ENCODE peak calls at places on chromosomes 2 and 18, in seven cellular contexts. One of them, this sample, is unnamed.

GRCh38 chr18:76914796-76915195 is 92.4 kb downstream of the ZNF236 start:
- DNase-seq in epithelial cell of esophagus: no peak
- DNase-seq in naive thymus-derived CD4-positive, alpha-beta T cell: no peak
- DNase-seq in cardiac fibroblast: no peak
- DNase-seq in K562: no peak
- DNase-seq in cardiac muscle cell: no peak
- DNase-seq in mammary epithelial cell: no peak
- DNase-seq in this sample: no peak

GRCh38 chr2:153940511-153940910 is 68.8 kb downstream of the GALNT13 start:
- DNase-seq in mammary epithelial cell: no peak
- DNase-seq in cardiac fibroblast: peak
- DNase-seq in cardiac muscle cell: peak
- DNase-seq in K562: no peak
- DNase-seq in epithelial cell of esophagus: no peak
- DNase-seq in naive thymus-derived CD4-positive, alpha-beta T cell: no peak
- DNase-seq in this sample: no peak

GRCh38 chr2:218027426-218028188 is 24.8 kb upstream of the TNS1 start:
- DNase-seq in cardiac muscle cell: no peak
- DNase-seq in mammary epithelial cell: no peak
- DNase-seq in cardiac fibroblast: no peak
- DNase-seq in epithelial cell of esophagus: no peak
- DNase-seq in K562: no peak
- DNase-seq in naive thymus-derived CD4-positive, alpha-beta T cell: no peak
- DNase-seq in this sample: no peak

GRCh38 chr2:203122317-203122998 is 107.8 kb downstream of the NBEAL1 start:
- DNase-seq in cardiac muscle cell: peak
- DNase-seq in cardiac fibroblast: peak
- DNase-seq in epithelial cell of esophagus: no peak
- DNase-seq in naive thymus-derived CD4-positive, alpha-beta T cell: no peak
- DNase-seq in K562: no peak
- DNase-seq in mammary epithelial cell: no peak
- DNase-seq in this sample: no peak

GRCh38 chr2:227782804-227783203 is 30.8 kb upstream of the CCL20 start:
- DNase-seq in cardiac fibroblast: no peak
- DNase-seq in K562: no peak
- DNase-seq in mammary epithelial cell: no peak
- DNase-seq in epithelial cell of esophagus: no peak
- DNase-seq in cardiac muscle cell: no peak
- DNase-seq in naive thymus-derived CD4-positive, alpha-beta T cell: no peak
- DNase-seq in this sample: no peak

GRCh38 chr2:10162586-10163497 is 40.3 kb downstream of the RRM2 start:
- DNase-seq in K562: peak
- DNase-seq in cardiac muscle cell: no peak
- DNase-seq in naive thymus-derived CD4-positive, alpha-beta T cell: no peak
- DNase-seq in cardiac fibroblast: no peak
- DNase-seq in mammary epithelial cell: no peak
- DNase-seq in epithelial cell of esophagus: no peak
- DNase-seq in this sample: no peak

GRCh38 chr2:120771111-120771555 is 35.5 kb downstream of the GLI2 start:
- DNase-seq in epithelial cell of esophagus: no peak
- DNase-seq in cardiac muscle cell: no peak
- DNase-seq in naive thymus-derived CD4-positive, alpha-beta T cell: no peak
- DNase-seq in cardiac fibroblast: no peak
- DNase-seq in K562: no peak
- DNase-seq in mammary epithelial cell: no peak
- DNase-seq in this sample: peak

GRCh38 chr18:45958027-45958426 is 9.1 kb downstream of the EPG5 start:
- DNase-seq in cardiac fibroblast: no peak
- DNase-seq in cardiac muscle cell: no peak
- DNase-seq in K562: no peak
- DNase-seq in epithelial cell of esophagus: no peak
- DNase-seq in naive thymus-derived CD4-positive, alpha-beta T cell: no peak
- DNase-seq in mammary epithelial cell: no peak
- DNase-seq in this sample: no peak

GRCh38 chr2:233421091-233421816 is 67.0 kb downstream of the DGKD start:
- DNase-seq in naive thymus-derived CD4-positive, alpha-beta T cell: no peak
- DNase-seq in cardiac muscle cell: no peak
- DNase-seq in K562: no peak
- DNase-seq in epithelial cell of esophagus: no peak
- DNase-seq in mammary epithelial cell: no peak
- DNase-seq in cardiac fibroblast: no peak
- DNase-seq in this sample: no peak

GRCh38 chr2:191009541-191010374 is 4.2 kb downstream of the STAT1 start:
- DNase-seq in epithelial cell of esophagus: peak
- DNase-seq in K562: no peak
- DNase-seq in mammary epithelial cell: no peak
- DNase-seq in cardiac muscle cell: no peak
- DNase-seq in cardiac fibroblast: no peak
- DNase-seq in naive thymus-derived CD4-positive, alpha-beta T cell: no peak
- DNase-seq in this sample: no peak

GRCh38 chr18:71077451-71077850 is 788.6 kb downstream of the SOCS6 start:
- DNase-seq in naive thymus-derived CD4-positive, alpha-beta T cell: no peak
- DNase-seq in cardiac fibroblast: no peak
- DNase-seq in K562: no peak
- DNase-seq in cardiac muscle cell: no peak
- DNase-seq in epithelial cell of esophagus: no peak
- DNase-seq in mammary epithelial cell: no peak
- DNase-seq in this sample: no peak

GRCh38 chr18:7303306-7303705 is 72.4 kb downstream of the LRRC30 start:
- DNase-seq in cardiac muscle cell: no peak
- DNase-seq in mammary epithelial cell: no peak
- DNase-seq in epithelial cell of esophagus: no peak
- DNase-seq in naive thymus-derived CD4-positive, alpha-beta T cell: no peak
- DNase-seq in K562: no peak
- DNase-seq in cardiac fibroblast: peak
- DNase-seq in this sample: no peak

GRCh38 chr2:236001854-236002253 is 166.3 kb downstream of the GBX2 start:
- DNase-seq in cardiac fibroblast: no peak
- DNase-seq in mammary epithelial cell: no peak
- DNase-seq in epithelial cell of esophagus: no peak
- DNase-seq in cardiac muscle cell: no peak
- DNase-seq in naive thymus-derived CD4-positive, alpha-beta T cell: no peak
- DNase-seq in K562: no peak
- DNase-seq in this sample: no peak

GRCh38 chr2:15616429-15616828 is 24.8 kb downstream of the DDX1 start:
- DNase-seq in naive thymus-derived CD4-positive, alpha-beta T cell: no peak
- DNase-seq in epithelial cell of esophagus: no peak
- DNase-seq in cardiac muscle cell: no peak
- DNase-seq in cardiac fibroblast: no peak
- DNase-seq in mammary epithelial cell: no peak
- DNase-seq in K562: no peak
- DNase-seq in this sample: no peak

GRCh38 chr18:55152801-55153200 is 193.5 kb upstream of the CCDC68 start:
- DNase-seq in naive thymus-derived CD4-positive, alpha-beta T cell: no peak
- DNase-seq in mammary epithelial cell: peak
- DNase-seq in cardiac fibroblast: peak
- DNase-seq in cardiac muscle cell: no peak
- DNase-seq in epithelial cell of esophagus: peak
- DNase-seq in K562: no peak
- DNase-seq in this sample: no peak

GRCh38 chr2:239857591-239857990 is 167.6 kb downstream of the NDUFA10 start:
- DNase-seq in cardiac muscle cell: no peak
- DNase-seq in K562: no peak
- DNase-seq in mammary epithelial cell: no peak
- DNase-seq in naive thymus-derived CD4-positive, alpha-beta T cell: no peak
- DNase-seq in cardiac fibroblast: no peak
- DNase-seq in epithelial cell of esophagus: no peak
- DNase-seq in this sample: no peak

GRCh38 chr2:17272170-17272569 is 246.1 kb downstream of the RAD51AP2 start:
- DNase-seq in mammary epithelial cell: peak
- DNase-seq in cardiac fibroblast: no peak
- DNase-seq in epithelial cell of esophagus: peak
- DNase-seq in K562: no peak
- DNase-seq in naive thymus-derived CD4-positive, alpha-beta T cell: no peak
- DNase-seq in cardiac muscle cell: no peak
- DNase-seq in this sample: no peak

GRCh38 chr2:21371499-21372003 is 247.8 kb downstream of the TDRD15 start:
- DNase-seq in cardiac fibroblast: no peak
- DNase-seq in naive thymus-derived CD4-positive, alpha-beta T cell: no peak
- DNase-seq in cardiac muscle cell: no peak
- DNase-seq in mammary epithelial cell: no peak
- DNase-seq in epithelial cell of esophagus: no peak
- DNase-seq in K562: no peak
- DNase-seq in this sample: no peak

GRCh38 chr2:143058795-143059194 is 70.4 kb upstream of the ARHGAP15 start:
- DNase-seq in mammary epithelial cell: no peak
- DNase-seq in naive thymus-derived CD4-positive, alpha-beta T cell: no peak
- DNase-seq in cardiac muscle cell: no peak
- DNase-seq in epithelial cell of esophagus: no peak
- DNase-seq in cardiac fibroblast: no peak
- DNase-seq in K562: no peak
- DNase-seq in this sample: no peak
- H3K4me3 ChIP-seq in mammary epithelial cell: no peak
- H3K4me3 ChIP-seq in naive thymus-derived CD4-positive, alpha-beta T cell: no peak
- H3K4me3 ChIP-seq in cardiac muscle cell: no peak
- H3K4me3 ChIP-seq in epithelial cell of esophagus: no peak
- H3K4me3 ChIP-seq in cardiac fibroblast: no peak
- H3K4me3 ChIP-seq in K562: no peak
- H3K4me3 ChIP-seq in this sample: no peak

GRCh38 chr2:55235724-55236538 is 3.4 kb downstream of the RPS27A start:
- DNase-seq in mammary epithelial cell: no peak
- DNase-seq in naive thymus-derived CD4-positive, alpha-beta T cell: no peak
- DNase-seq in cardiac fibroblast: no peak
- DNase-seq in K562: no peak
- DNase-seq in cardiac muscle cell: no peak
- DNase-seq in epithelial cell of esophagus: no peak
- DNase-seq in this sample: no peak
- H3K4me3 ChIP-seq in mammary epithelial cell: no peak
- H3K4me3 ChIP-seq in naive thymus-derived CD4-positive, alpha-beta T cell: no peak
- H3K4me3 ChIP-seq in cardiac fibroblast: no peak
- H3K4me3 ChIP-seq in K562: no peak
- H3K4me3 ChIP-seq in cardiac muscle cell: no peak
- H3K4me3 ChIP-seq in epithelial cell of esophagus: no peak
- H3K4me3 ChIP-seq in this sample: no peak

DNA sequence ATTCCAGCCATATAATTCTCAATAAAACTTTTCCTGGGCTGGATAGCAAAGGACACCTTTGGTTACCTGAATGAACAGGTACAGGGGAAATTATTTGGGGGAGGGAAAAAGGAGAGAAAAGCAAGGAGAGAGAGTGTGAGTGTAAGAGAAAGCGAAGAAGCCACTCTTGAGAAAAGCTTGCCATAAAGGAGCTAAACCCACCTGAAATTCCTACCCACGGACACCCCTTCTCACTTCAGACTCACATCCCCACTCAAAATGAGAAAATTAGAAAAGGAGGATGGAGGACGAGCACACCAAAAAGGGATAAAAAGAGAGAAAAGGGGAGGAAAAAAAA is 354 bp downstream of the ZEB2 start:
- DNase-seq in K562: no peak
- DNase-seq in mammary epithelial cell: no peak
- DNase-seq in epithelial cell of esophagus: no peak
- DNase-seq in naive thymus-derived CD4-positive, alpha-beta T cell: no peak
- DNase-seq in cardiac muscle cell: no peak
- DNase-seq in cardiac fibroblast: no peak
- DNase-seq in this sample: no peak
- H3K4me3 ChIP-seq in K562: peak
- H3K4me3 ChIP-seq in mammary epithelial cell: no peak
- H3K4me3 ChIP-seq in epithelial cell of esophagus: no peak
- H3K4me3 ChIP-seq in naive thymus-derived CD4-positive, alpha-beta T cell: peak
- H3K4me3 ChIP-seq in cardiac muscle cell: peak
- H3K4me3 ChIP-seq in cardiac fibroblast: peak
- H3K4me3 ChIP-seq in this sample: peak

GRCh38 chr2:231546014-231546413 is 15.8 kb upstream of the NMUR1 start:
- DNase-seq in cardiac fibroblast: no peak
- DNase-seq in naive thymus-derived CD4-positive, alpha-beta T cell: no peak
- DNase-seq in cardiac muscle cell: no peak
- DNase-seq in epithelial cell of esophagus: no peak
- DNase-seq in mammary epithelial cell: no peak
- DNase-seq in K562: no peak
- DNase-seq in this sample: no peak

GRCh38 chr2:231541605-231542509 is 11.6 kb upstream of the NMUR1 start:
- DNase-seq in naive thymus-derived CD4-positive, alpha-beta T cell: no peak
- DNase-seq in cardiac fibroblast: peak
- DNase-seq in mammary epithelial cell: no peak
- DNase-seq in K562: peak
- DNase-seq in epithelial cell of esophagus: no peak
- DNase-seq in cardiac muscle cell: no peak
- DNase-seq in this sample: no peak

GRCh38 chr2:231548752-231549151 is 18.5 kb upstream of the NMUR1 start:
- DNase-seq in mammary epithelial cell: no peak
- DNase-seq in naive thymus-derived CD4-positive, alpha-beta T cell: no peak
- DNase-seq in cardiac fibroblast: no peak
- DNase-seq in cardiac muscle cell: no peak
- DNase-seq in K562: no peak
- DNase-seq in epithelial cell of esophagus: no peak
- DNase-seq in this sample: no peak

GRCh38 chr2:231547315-231548110 is 17.3 kb upstream of the NMUR1 start:
- DNase-seq in K562: no peak
- DNase-seq in naive thymus-derived CD4-positive, alpha-beta T cell: no peak
- DNase-seq in cardiac muscle cell: no peak
- DNase-seq in mammary epithelial cell: no peak
- DNase-seq in epithelial cell of esophagus: no peak
- DNase-seq in cardiac fibroblast: no peak
- DNase-seq in this sample: no peak

DNA sequence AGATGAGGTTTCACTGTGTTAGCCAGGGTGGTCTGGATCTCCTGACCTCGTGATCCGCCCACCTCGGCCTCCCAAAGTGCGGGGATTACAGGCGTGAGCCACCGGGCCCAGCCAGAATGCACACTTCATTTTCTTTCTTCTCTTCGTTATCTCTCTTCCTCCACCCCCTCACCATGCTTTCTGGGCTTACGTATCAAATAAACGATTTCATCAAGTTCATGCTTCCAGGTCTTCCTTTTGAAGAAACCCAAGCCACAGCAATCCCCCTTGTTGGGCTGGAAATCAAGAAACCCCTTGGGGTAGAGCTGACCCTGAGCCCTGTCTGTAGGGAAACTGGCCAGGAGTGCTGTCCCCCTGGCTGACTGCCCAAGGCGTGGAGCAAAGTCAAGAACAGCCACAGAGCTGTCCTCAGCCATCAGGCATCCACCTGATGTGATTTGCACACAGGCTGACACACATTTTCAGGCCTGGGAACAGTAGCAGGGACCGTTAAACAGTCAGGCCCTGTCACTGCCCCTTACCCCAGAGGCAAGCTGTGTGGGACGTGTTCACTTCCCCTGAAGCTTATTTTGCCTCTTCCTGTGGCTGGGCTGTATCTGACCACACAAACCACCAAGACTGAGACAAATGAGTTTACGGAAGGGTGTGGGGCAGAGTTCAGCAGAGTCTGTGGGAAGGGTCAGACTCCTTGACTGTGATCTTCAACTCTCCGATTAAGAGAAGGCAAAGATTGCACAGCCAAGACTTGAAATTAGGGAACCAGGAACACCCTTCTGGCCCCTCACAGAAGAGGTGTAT is 15.1 kb upstream of the NMUR1 start:
- DNase-seq in mammary epithelial cell: peak
- DNase-seq in cardiac fibroblast: peak
- DNase-seq in epithelial cell of esophagus: no peak
- DNase-seq in cardiac muscle cell: no peak
- DNase-seq in K562: no peak
- DNase-seq in naive thymus-derived CD4-positive, alpha-beta T cell: no peak
- DNase-seq in this sample: no peak
- H3K4me3 ChIP-seq in mammary epithelial cell: no peak
- H3K4me3 ChIP-seq in cardiac fibroblast: no peak
- H3K4me3 ChIP-seq in epithelial cell of esophagus: no peak
- H3K4me3 ChIP-seq in cardiac muscle cell: no peak
- H3K4me3 ChIP-seq in K562: no peak
- H3K4me3 ChIP-seq in naive thymus-derived CD4-positive, alpha-beta T cell: peak
- H3K4me3 ChIP-seq in this sample: no peak